ENCODE peak calls at places on chromosomes 4 and X, in eight cellular contexts. J is cerebellar cortex; A is SK-MEL-5; X is left cardiac atrium; P is stimulated activated CD4-positive, alpha-beta T cell treated with anti-CD3 and anti-CD28 coated beads, Interleukin-15, amount 100 ng/mL, for 1 hour; N is GM04503; U is right lobe of liver; E is activated naive CD8-positive, alpha-beta T cell treated with anti-CD3 and anti-CD28 coated beads, Interleukin-2, amount 50 U/mL, for 24 hours. Y is an unnamed sample.

GRCh38 chr4:118086334-118086733 is 52.0 kb downstream of the NDST3 start:
- DNase-seq in U (no peak), P (no peak), J (peak), A (peak), E (peak), X (no peak), N (peak), Y (peak)

GRCh38 chr4:20311863-20312262 is 60.2 kb downstream of the SLIT2 start:
- DNase-seq in E (no peak), A (no peak), X (no peak), J (no peak), U (no peak), P (no peak), N (peak), Y (no peak)

GRCh38 chr4:73922766-73923630 is 53.8 kb downstream of the CXCL1 start:
- DNase-seq in A (peak), U (no peak), E (no peak), J (no peak), N (no peak), X (no peak), P (no peak), Y (no peak)

GRCh38 chrX:66553973-66554372 is 84.9 kb downstream of the EDA2R start:
- DNase-seq in N (no peak), U (no peak), X (no peak), J (no peak), E (no peak), A (no peak), P (no peak), Y (no peak)

GRCh38 chr4:177001271-177002175 is 208.8 kb upstream of the VEGFC start:
- DNase-seq in J (no peak), U (no peak), A (no peak), X (no peak), P (no peak), E (no peak), N (no peak), Y (no peak)

GRCh38 chr4:127698789-127699200 is 31.4 kb upstream of the SLC25A31 start:
- DNase-seq in P (no peak), U (no peak), A (no peak), N (peak), X (no peak), E (no peak), J (no peak), Y (no peak)

GRCh38 chrX:133593531-133593930 is 178.2 kb upstream of the GPC4 start:
- DNase-seq in U (no peak), A (no peak), N (no peak), X (no peak), E (no peak), P (no peak), J (no peak), Y (no peak)

GRCh38 chr4:108834787-108835384 is 72.0 kb upstream of the ETNPPL start:
- DNase-seq in J (peak), N (no peak), A (peak), E (no peak), X (no peak), P (no peak), U (no peak), Y (no peak)

GRCh38 chr4:138401330-138401729 is 159.2 kb upstream of the SLC7A11 start:
- DNase-seq in N (no peak), P (no peak), A (no peak), X (peak), J (peak), U (no peak), E (no peak), Y (no peak)

GRCh38 chr4:113434247-113434587 is 327.3 kb downstream of the CAMK2D start:
- DNase-seq in P (no peak), A (no peak), X (no peak), E (no peak), N (no peak), J (no peak), U (no peak), Y (no peak)

GRCh38 chr4:37812713-37813112 is 13.8 kb upstream of the PGM2 start:
- DNase-seq in U (no peak), E (no peak), X (no peak), A (no peak), N (no peak), J (no peak), P (no peak), Y (no peak)

GRCh38 chr4:99856166-99856565 is 38.1 kb downstream of the LAMTOR3 start:
- DNase-seq in J (no peak), E (no peak), X (no peak), P (no peak), A (no peak), U (no peak), N (no peak), Y (peak)

Y was measured in activated CD4-positive, alpha-beta T cell treated with anti-CD3 and anti-CD28 coated beads for 48 hours.